ENCODE peak calls at places on chromosomes 12 and 14, in four cellular contexts. One of them, this sample, is unnamed.

GRCh38 chr14:80996049-80996901 is 40.9 kb downstream of the TSHR start:
- DNase-seq in brain microvascular endothelial cell: peak; percentile 72
- DNase-seq in gastrocnemius medialis: peak; percentile 32
- DNase-seq in GM13977: peak; percentile 65
- DNase-seq in this sample: no peak

GRCh38 chr12:90090929-90091651 is 382.5 kb upstream of the ATP2B1 start:
- DNase-seq in brain microvascular endothelial cell: peak; percentile 92
- DNase-seq in gastrocnemius medialis: peak; percentile 53
- DNase-seq in GM13977: no peak
- DNase-seq in this sample: no peak

GRCh38 chr12:64258576-64258975 is 36.5 kb upstream of the KICS2 start:
- DNase-seq in brain microvascular endothelial cell: no peak
- DNase-seq in gastrocnemius medialis: no peak
- DNase-seq in GM13977: no peak
- DNase-seq in this sample: no peak

GRCh38 chr14:52789118-52789517 is 2.3 kb downstream of the GNPNAT1 start:
- DNase-seq in brain microvascular endothelial cell: no peak
- DNase-seq in gastrocnemius medialis: no peak
- DNase-seq in GM13977: no peak
- DNase-seq in this sample: no peak

GRCh38 chr12:110957652-110958051 is 37.3 kb upstream of the MYL2 start:
- DNase-seq in brain microvascular endothelial cell: no peak
- DNase-seq in gastrocnemius medialis: no peak
- DNase-seq in GM13977: no peak
- DNase-seq in this sample: no peak

GRCh38 chr12:112881602-112882001 is 25.2 kb upstream of the OAS1 start:
- DNase-seq in brain microvascular endothelial cell: no peak
- DNase-seq in gastrocnemius medialis: no peak
- DNase-seq in GM13977: no peak
- DNase-seq in this sample: no peak

GRCh38 chr12:67669925-67670631 is 21.5 kb downstream of the DYRK2 start:
- DNase-seq in brain microvascular endothelial cell: no peak
- DNase-seq in gastrocnemius medialis: no peak
- DNase-seq in GM13977: no peak
- DNase-seq in this sample: no peak

GRCh38 chr12:15163577-15163976 is 57.6 kb downstream of the RERG start:
- DNase-seq in brain microvascular endothelial cell: no peak
- DNase-seq in gastrocnemius medialis: no peak
- DNase-seq in GM13977: no peak
- DNase-seq in this sample: no peak

GRCh38 chr14:81132492-81132891 is 88.3 kb downstream of the GTF2A1 start:
- DNase-seq in brain microvascular endothelial cell: no peak
- DNase-seq in gastrocnemius medialis: no peak
- DNase-seq in GM13977: no peak
- DNase-seq in this sample: no peak

GRCh38 chr12:122875590-122876220 is 20.2 kb downstream of the VPS37B start:
- DNase-seq in brain microvascular endothelial cell: no peak
- DNase-seq in gastrocnemius medialis: no peak
- DNase-seq in GM13977: peak; percentile 71
- DNase-seq in this sample: no peak

GRCh38 chr12:2194060-2194459 is 141.3 kb downstream of the CACNA1C start:
- DNase-seq in brain microvascular endothelial cell: no peak
- DNase-seq in gastrocnemius medialis: no peak
- DNase-seq in GM13977: no peak
- DNase-seq in this sample: no peak

GRCh38 chr12:48924617-48925217 is 575 bp downstream of the FKBP11 start:
- DNase-seq in brain microvascular endothelial cell: peak; percentile 34
- DNase-seq in gastrocnemius medialis: peak; percentile 26
- DNase-seq in GM13977: peak; percentile 87
- DNase-seq in this sample: peak; percentile 25
- TF ChIP-seq CTCF in brain microvascular endothelial cell: peak; percentile 78
- TF ChIP-seq CTCF in gastrocnemius medialis: peak; percentile 43
- TF ChIP-seq CTCF in GM13977: peak; percentile 83
- TF ChIP-seq CTCF in this sample: peak; percentile 37

GRCh38 chr14:36859119-36859518 is 197.5 kb downstream of the PAX9 start:
- DNase-seq in brain microvascular endothelial cell: no peak
- DNase-seq in gastrocnemius medialis: no peak
- DNase-seq in GM13977: no peak
- DNase-seq in this sample: no peak

GRCh38 chr14:36866867-36867266 is 205.2 kb downstream of the PAX9 start:
- DNase-seq in brain microvascular endothelial cell: no peak
- DNase-seq in gastrocnemius medialis: no peak
- DNase-seq in GM13977: peak; percentile 5
- DNase-seq in this sample: no peak

GRCh38 chr14:36857842-36858445 is 196.3 kb downstream of the PAX9 start:
- DNase-seq in brain microvascular endothelial cell: no peak
- DNase-seq in gastrocnemius medialis: peak; percentile 55
- DNase-seq in GM13977: no peak
- DNase-seq in this sample: no peak

GRCh38 chr14:36863271-36863670 is 201.6 kb downstream of the PAX9 start:
- DNase-seq in brain microvascular endothelial cell: no peak
- DNase-seq in gastrocnemius medialis: no peak
- DNase-seq in GM13977: no peak
- DNase-seq in this sample: no peak
- TF ChIP-seq CTCF in brain microvascular endothelial cell: no peak
- TF ChIP-seq CTCF in gastrocnemius medialis: no peak
- TF ChIP-seq CTCF in GM13977: no peak
- TF ChIP-seq CTCF in this sample: no peak

GRCh38 chr12:120650249-120650690 is 9.8 kb downstream of the CABP1 start:
- DNase-seq in brain microvascular endothelial cell: no peak
- DNase-seq in gastrocnemius medialis: no peak
- DNase-seq in GM13977: no peak
- DNase-seq in this sample: no peak

GRCh38 chr12:120652671-120653435 is 12.4 kb downstream of the CABP1 start:
- DNase-seq in brain microvascular endothelial cell: no peak
- DNase-seq in gastrocnemius medialis: no peak
- DNase-seq in GM13977: no peak
- DNase-seq in this sample: no peak

GRCh38 chr12:120651821-120652220 is 11.4 kb downstream of the CABP1 start:
- DNase-seq in brain microvascular endothelial cell: no peak
- DNase-seq in gastrocnemius medialis: no peak
- DNase-seq in GM13977: no peak
- DNase-seq in this sample: no peak

GRCh38 chr12:120647375-120647755 is 6.9 kb downstream of the CABP1 start:
- DNase-seq in brain microvascular endothelial cell: no peak
- DNase-seq in gastrocnemius medialis: no peak
- DNase-seq in GM13977: no peak
- DNase-seq in this sample: no peak

DNA sequence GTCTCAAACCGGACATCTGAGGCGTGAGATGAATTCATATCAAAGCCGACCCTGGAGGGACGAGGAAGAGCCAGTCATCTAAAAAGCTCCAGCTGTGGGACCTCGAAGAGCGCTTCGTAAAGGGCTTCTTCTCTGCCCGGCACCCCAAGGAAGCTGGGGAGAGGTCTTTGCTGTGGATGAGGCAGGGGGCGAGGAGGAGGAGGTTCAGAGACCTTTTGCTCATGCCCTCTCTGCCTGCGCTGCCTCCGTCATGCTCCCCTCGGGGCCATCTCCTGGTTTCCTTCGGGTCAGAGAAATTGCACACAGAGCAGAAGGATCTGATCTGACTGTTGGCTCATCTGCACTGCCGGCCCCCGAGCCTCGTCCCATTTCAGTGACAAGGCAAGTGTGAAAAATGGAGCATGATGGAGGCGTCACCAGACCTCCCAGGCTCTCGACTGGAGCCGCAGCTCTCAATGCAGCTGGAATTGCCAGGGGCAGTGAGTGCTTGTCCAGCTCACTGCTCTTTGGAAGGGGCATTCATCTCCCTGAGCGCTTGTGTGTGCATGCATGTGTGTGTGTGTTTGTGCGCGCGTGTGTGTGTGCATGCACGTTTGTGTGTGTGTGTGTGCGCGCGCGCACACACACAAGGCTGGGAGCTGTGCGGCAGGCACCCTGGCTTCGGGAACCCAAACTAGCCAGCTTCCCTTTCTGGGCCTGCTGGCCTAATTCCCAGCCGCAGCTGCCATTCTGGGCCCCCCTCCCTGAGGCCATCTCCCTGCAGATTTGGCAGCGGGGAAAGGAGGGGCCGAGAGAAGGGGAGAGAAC is 9.2 kb downstream of the CABP1 start:
- DNase-seq in brain microvascular endothelial cell: no peak
- DNase-seq in gastrocnemius medialis: no peak
- DNase-seq in GM13977: no peak
- DNase-seq in this sample: no peak
- TF ChIP-seq CTCF in brain microvascular endothelial cell: no peak
- TF ChIP-seq CTCF in gastrocnemius medialis: no peak
- TF ChIP-seq CTCF in GM13977: peak; percentile 17
- TF ChIP-seq CTCF in this sample: no peak

GRCh38 chr12:94139816-94140215 is 8.6 kb upstream of the PLXNC1 start:
- DNase-seq in brain microvascular endothelial cell: no peak
- DNase-seq in gastrocnemius medialis: no peak
- DNase-seq in GM13977: no peak
- DNase-seq in this sample: no peak

GRCh38 chr12:94140556-94140955 is 7.8 kb upstream of the PLXNC1 start:
- DNase-seq in brain microvascular endothelial cell: no peak
- DNase-seq in gastrocnemius medialis: no peak
- DNase-seq in GM13977: peak; percentile 61
- DNase-seq in this sample: no peak

GRCh38 chr12:94143444-94143843 is 4.9 kb upstream of the PLXNC1 start:
- DNase-seq in brain microvascular endothelial cell: no peak
- DNase-seq in gastrocnemius medialis: no peak
- DNase-seq in GM13977: no peak
- DNase-seq in this sample: no peak

GRCh38 chr12:94141004-94141764 is 7.2 kb upstream of the PLXNC1 start:
- DNase-seq in brain microvascular endothelial cell: no peak
- DNase-seq in gastrocnemius medialis: no peak
- DNase-seq in GM13977: no peak
- DNase-seq in this sample: no peak

GRCh38 chr12:94141892-94142291 is 6.5 kb upstream of the PLXNC1 start:
- DNase-seq in brain microvascular endothelial cell: no peak
- DNase-seq in gastrocnemius medialis: no peak
- DNase-seq in GM13977: no peak
- DNase-seq in this sample: no peak
- TF ChIP-seq CTCF in brain microvascular endothelial cell: no peak
- TF ChIP-seq CTCF in gastrocnemius medialis: no peak
- TF ChIP-seq CTCF in GM13977: no peak
- TF ChIP-seq CTCF in this sample: no peak

GRCh38 chr14:95522556-95522955 is 6.1 kb upstream of the SYNE3 start:
- DNase-seq in brain microvascular endothelial cell: no peak
- DNase-seq in gastrocnemius medialis: no peak
- DNase-seq in GM13977: no peak
- DNase-seq in this sample: no peak

GRCh38 chr14:95521001-95521400 is 4.6 kb upstream of the SYNE3 start:
- DNase-seq in brain microvascular endothelial cell: no peak
- DNase-seq in gastrocnemius medialis: no peak
- DNase-seq in GM13977: no peak
- DNase-seq in this sample: no peak

GRCh38 chr14:95523051-95523817 is 6.8 kb upstream of the SYNE3 start:
- DNase-seq in brain microvascular endothelial cell: no peak
- DNase-seq in gastrocnemius medialis: no peak
- DNase-seq in GM13977: no peak
- DNase-seq in this sample: no peak

GRCh38 chr14:95520346-95520745 is 3.9 kb upstream of the SYNE3 start:
- DNase-seq in brain microvascular endothelial cell: no peak
- DNase-seq in gastrocnemius medialis: no peak
- DNase-seq in GM13977: no peak
- DNase-seq in this sample: no peak

GRCh38 chr14:95522116-95522515 is 5.7 kb upstream of the SYNE3 start:
- DNase-seq in brain microvascular endothelial cell: no peak
- DNase-seq in gastrocnemius medialis: no peak
- DNase-seq in GM13977: no peak
- DNase-seq in this sample: no peak
- TF ChIP-seq CTCF in brain microvascular endothelial cell: no peak
- TF ChIP-seq CTCF in gastrocnemius medialis: no peak
- TF ChIP-seq CTCF in GM13977: no peak
- TF ChIP-seq CTCF in this sample: no peak

This sample was measured in mesothelial cell of epicardium.